ENCODE peak calls at places on chromosomes 1 and 21, in ten cellular contexts. One of them, this sample, is unnamed.

GRCh38 chr21:30714436-30714835 is 4.1 kb downstream of the KRTAP21-3 start:
- DNase-seq in mammary epithelial cell: peak
- DNase-seq in activated T-cell treated with anti-CD3 and anti-CD28 coated beads, Interleukin-2, amount 50 U/mL, for 4 hours: no peak
- DNase-seq in choroid plexus epithelial cell: no peak
- DNase-seq in heart right ventricle: no peak
- DNase-seq in T47D: no peak
- DNase-seq in omental fat pad: no peak
- DNase-seq in IMR-90: no peak
- DNase-seq in hepatocyte: no peak
- DNase-seq in stimulated activated CD4-positive, alpha-beta T cell treated with anti-CD3 and anti-CD28 coated beads, Interleukin-1b, Interleukin-23, amount 100 ng/mL, for 1 hour: no peak
- DNase-seq in this sample: no peak

GRCh38 chr1:184520343-184520742 is 133.5 kb downstream of the C1orf21 start:
- DNase-seq in hepatocyte: no peak
- DNase-seq in IMR-90: no peak
- DNase-seq in omental fat pad: no peak
- DNase-seq in activated T-cell treated with anti-CD3 and anti-CD28 coated beads, Interleukin-2, amount 50 U/mL, for 4 hours: no peak
- DNase-seq in choroid plexus epithelial cell: peak
- DNase-seq in mammary epithelial cell: no peak
- DNase-seq in stimulated activated CD4-positive, alpha-beta T cell treated with anti-CD3 and anti-CD28 coated beads, Interleukin-1b, Interleukin-23, amount 100 ng/mL, for 1 hour: no peak
- DNase-seq in heart right ventricle: no peak
- DNase-seq in T47D: no peak
- DNase-seq in this sample: no peak

GRCh38 chr21:21039624-21040023 is 41.4 kb downstream of the NCAM2 start:
- DNase-seq in T47D: no peak
- DNase-seq in stimulated activated CD4-positive, alpha-beta T cell treated with anti-CD3 and anti-CD28 coated beads, Interleukin-1b, Interleukin-23, amount 100 ng/mL, for 1 hour: no peak
- DNase-seq in mammary epithelial cell: no peak
- DNase-seq in hepatocyte: no peak
- DNase-seq in activated T-cell treated with anti-CD3 and anti-CD28 coated beads, Interleukin-2, amount 50 U/mL, for 4 hours: no peak
- DNase-seq in IMR-90: no peak
- DNase-seq in choroid plexus epithelial cell: no peak
- DNase-seq in omental fat pad: no peak
- DNase-seq in heart right ventricle: no peak
- DNase-seq in this sample: no peak

GRCh38 chr1:89563957-89564604 is 39.5 kb downstream of the LRRC8B start:
- DNase-seq in hepatocyte: no peak
- DNase-seq in choroid plexus epithelial cell: no peak
- DNase-seq in heart right ventricle: no peak
- DNase-seq in stimulated activated CD4-positive, alpha-beta T cell treated with anti-CD3 and anti-CD28 coated beads, Interleukin-1b, Interleukin-23, amount 100 ng/mL, for 1 hour: no peak
- DNase-seq in T47D: no peak
- DNase-seq in activated T-cell treated with anti-CD3 and anti-CD28 coated beads, Interleukin-2, amount 50 U/mL, for 4 hours: no peak
- DNase-seq in mammary epithelial cell: no peak
- DNase-seq in omental fat pad: no peak
- DNase-seq in IMR-90: no peak
- DNase-seq in this sample: no peak

GRCh38 chr1:176670853-176671252 is 207.9 kb downstream of the PAPPA2 start:
- DNase-seq in activated T-cell treated with anti-CD3 and anti-CD28 coated beads, Interleukin-2, amount 50 U/mL, for 4 hours: no peak
- DNase-seq in stimulated activated CD4-positive, alpha-beta T cell treated with anti-CD3 and anti-CD28 coated beads, Interleukin-1b, Interleukin-23, amount 100 ng/mL, for 1 hour: no peak
- DNase-seq in heart right ventricle: no peak
- DNase-seq in T47D: peak
- DNase-seq in omental fat pad: no peak
- DNase-seq in choroid plexus epithelial cell: no peak
- DNase-seq in hepatocyte: no peak
- DNase-seq in mammary epithelial cell: no peak
- DNase-seq in IMR-90: no peak
- DNase-seq in this sample: no peak

GRCh38 chr1:907611-908451 is 15.9 kb upstream of the SAMD11 start:
- DNase-seq in choroid plexus epithelial cell: no peak
- DNase-seq in heart right ventricle: no peak
- DNase-seq in activated T-cell treated with anti-CD3 and anti-CD28 coated beads, Interleukin-2, amount 50 U/mL, for 4 hours: no peak
- DNase-seq in IMR-90: no peak
- DNase-seq in stimulated activated CD4-positive, alpha-beta T cell treated with anti-CD3 and anti-CD28 coated beads, Interleukin-1b, Interleukin-23, amount 100 ng/mL, for 1 hour: no peak
- DNase-seq in omental fat pad: peak
- DNase-seq in hepatocyte: no peak
- DNase-seq in mammary epithelial cell: no peak
- DNase-seq in T47D: no peak
- DNase-seq in this sample: peak

GRCh38 chr1:154182342-154183044 is 9.4 kb downstream of the TPM3 start:
- DNase-seq in omental fat pad: peak
- DNase-seq in T47D: peak
- DNase-seq in stimulated activated CD4-positive, alpha-beta T cell treated with anti-CD3 and anti-CD28 coated beads, Interleukin-1b, Interleukin-23, amount 100 ng/mL, for 1 hour: no peak
- DNase-seq in hepatocyte: peak
- DNase-seq in heart right ventricle: peak
- DNase-seq in activated T-cell treated with anti-CD3 and anti-CD28 coated beads, Interleukin-2, amount 50 U/mL, for 4 hours: peak
- DNase-seq in choroid plexus epithelial cell: no peak
- DNase-seq in mammary epithelial cell: peak
- DNase-seq in IMR-90: peak
- DNase-seq in this sample: peak

GRCh38 chr1:231603598-231604275 is 22.9 kb upstream of the DISC1 start:
- DNase-seq in T47D: peak
- DNase-seq in choroid plexus epithelial cell: peak
- DNase-seq in mammary epithelial cell: peak
- DNase-seq in omental fat pad: no peak
- DNase-seq in hepatocyte: peak
- DNase-seq in IMR-90: peak
- DNase-seq in stimulated activated CD4-positive, alpha-beta T cell treated with anti-CD3 and anti-CD28 coated beads, Interleukin-1b, Interleukin-23, amount 100 ng/mL, for 1 hour: no peak
- DNase-seq in heart right ventricle: peak
- DNase-seq in activated T-cell treated with anti-CD3 and anti-CD28 coated beads, Interleukin-2, amount 50 U/mL, for 4 hours: no peak
- DNase-seq in this sample: peak

GRCh38 chr1:3065396-3065795 is 3.6 kb upstream of the PRDM16 start:
- DNase-seq in omental fat pad: no peak
- DNase-seq in activated T-cell treated with anti-CD3 and anti-CD28 coated beads, Interleukin-2, amount 50 U/mL, for 4 hours: no peak
- DNase-seq in mammary epithelial cell: no peak
- DNase-seq in stimulated activated CD4-positive, alpha-beta T cell treated with anti-CD3 and anti-CD28 coated beads, Interleukin-1b, Interleukin-23, amount 100 ng/mL, for 1 hour: no peak
- DNase-seq in hepatocyte: no peak
- DNase-seq in T47D: no peak
- DNase-seq in heart right ventricle: no peak
- DNase-seq in choroid plexus epithelial cell: no peak
- DNase-seq in IMR-90: no peak
- DNase-seq in this sample: peak

GRCh38 chr1:165871311-165872067 is 44.1 kb downstream of the UCK2 start:
- DNase-seq in mammary epithelial cell: peak
- DNase-seq in heart right ventricle: peak
- DNase-seq in T47D: peak
- DNase-seq in hepatocyte: peak
- DNase-seq in activated T-cell treated with anti-CD3 and anti-CD28 coated beads, Interleukin-2, amount 50 U/mL, for 4 hours: peak
- DNase-seq in omental fat pad: no peak
- DNase-seq in IMR-90: peak
- DNase-seq in stimulated activated CD4-positive, alpha-beta T cell treated with anti-CD3 and anti-CD28 coated beads, Interleukin-1b, Interleukin-23, amount 100 ng/mL, for 1 hour: no peak
- DNase-seq in choroid plexus epithelial cell: peak
- DNase-seq in this sample: peak

GRCh38 chr1:62437273-62437945 is 560 bp downstream of the USP1 start:
- DNase-seq in choroid plexus epithelial cell: peak
- DNase-seq in omental fat pad: no peak
- DNase-seq in stimulated activated CD4-positive, alpha-beta T cell treated with anti-CD3 and anti-CD28 coated beads, Interleukin-1b, Interleukin-23, amount 100 ng/mL, for 1 hour: no peak
- DNase-seq in activated T-cell treated with anti-CD3 and anti-CD28 coated beads, Interleukin-2, amount 50 U/mL, for 4 hours: no peak
- DNase-seq in hepatocyte: peak
- DNase-seq in heart right ventricle: no peak
- DNase-seq in T47D: no peak
- DNase-seq in mammary epithelial cell: no peak
- DNase-seq in IMR-90: no peak
- DNase-seq in this sample: peak

GRCh38 chr1:150765229-150765976 is at the start of gene CTSS:
- DNase-seq in omental fat pad: no peak
- DNase-seq in activated T-cell treated with anti-CD3 and anti-CD28 coated beads, Interleukin-2, amount 50 U/mL, for 4 hours: no peak
- DNase-seq in T47D: peak
- DNase-seq in hepatocyte: no peak
- DNase-seq in heart right ventricle: no peak
- DNase-seq in stimulated activated CD4-positive, alpha-beta T cell treated with anti-CD3 and anti-CD28 coated beads, Interleukin-1b, Interleukin-23, amount 100 ng/mL, for 1 hour: no peak
- DNase-seq in mammary epithelial cell: no peak
- DNase-seq in choroid plexus epithelial cell: peak
- DNase-seq in IMR-90: peak
- DNase-seq in this sample: no peak

GRCh38 chr1:57831624-57832023 is 407.8 kb upstream of the DAB1 start:
- DNase-seq in heart right ventricle: no peak
- DNase-seq in IMR-90: no peak
- DNase-seq in T47D: no peak
- DNase-seq in stimulated activated CD4-positive, alpha-beta T cell treated with anti-CD3 and anti-CD28 coated beads, Interleukin-1b, Interleukin-23, amount 100 ng/mL, for 1 hour: no peak
- DNase-seq in activated T-cell treated with anti-CD3 and anti-CD28 coated beads, Interleukin-2, amount 50 U/mL, for 4 hours: no peak
- DNase-seq in mammary epithelial cell: peak
- DNase-seq in omental fat pad: no peak
- DNase-seq in choroid plexus epithelial cell: peak
- DNase-seq in hepatocyte: no peak
- DNase-seq in this sample: no peak

GRCh38 chr1:170705981-170706380 is 42.0 kb downstream of the PRRX1 start:
- DNase-seq in IMR-90: peak
- DNase-seq in choroid plexus epithelial cell: peak
- DNase-seq in omental fat pad: no peak
- DNase-seq in heart right ventricle: no peak
- DNase-seq in mammary epithelial cell: no peak
- DNase-seq in T47D: no peak
- DNase-seq in activated T-cell treated with anti-CD3 and anti-CD28 coated beads, Interleukin-2, amount 50 U/mL, for 4 hours: no peak
- DNase-seq in stimulated activated CD4-positive, alpha-beta T cell treated with anti-CD3 and anti-CD28 coated beads, Interleukin-1b, Interleukin-23, amount 100 ng/mL, for 1 hour: no peak
- DNase-seq in hepatocyte: no peak
- DNase-seq in this sample: no peak

GRCh38 chr1:56157477-56157876 is 421.9 kb downstream of the PLPP3 start:
- DNase-seq in stimulated activated CD4-positive, alpha-beta T cell treated with anti-CD3 and anti-CD28 coated beads, Interleukin-1b, Interleukin-23, amount 100 ng/mL, for 1 hour: no peak
- DNase-seq in hepatocyte: no peak
- DNase-seq in omental fat pad: no peak
- DNase-seq in activated T-cell treated with anti-CD3 and anti-CD28 coated beads, Interleukin-2, amount 50 U/mL, for 4 hours: no peak
- DNase-seq in T47D: no peak
- DNase-seq in mammary epithelial cell: no peak
- DNase-seq in choroid plexus epithelial cell: no peak
- DNase-seq in IMR-90: no peak
- DNase-seq in heart right ventricle: no peak
- DNase-seq in this sample: no peak

GRCh38 chr1:235878082-235878781 is 11.5 kb upstream of the LYST start:
- DNase-seq in hepatocyte: no peak
- DNase-seq in omental fat pad: no peak
- DNase-seq in choroid plexus epithelial cell: no peak
- DNase-seq in stimulated activated CD4-positive, alpha-beta T cell treated with anti-CD3 and anti-CD28 coated beads, Interleukin-1b, Interleukin-23, amount 100 ng/mL, for 1 hour: no peak
- DNase-seq in heart right ventricle: peak
- DNase-seq in T47D: no peak
- DNase-seq in mammary epithelial cell: peak
- DNase-seq in activated T-cell treated with anti-CD3 and anti-CD28 coated beads, Interleukin-2, amount 50 U/mL, for 4 hours: no peak
- DNase-seq in IMR-90: no peak
- DNase-seq in this sample: no peak

GRCh38 chr1:218925777-218926176 is 247.9 kb upstream of the LYPLAL1 start:
- DNase-seq in mammary epithelial cell: no peak
- DNase-seq in heart right ventricle: no peak
- DNase-seq in choroid plexus epithelial cell: no peak
- DNase-seq in hepatocyte: no peak
- DNase-seq in IMR-90: no peak
- DNase-seq in omental fat pad: no peak
- DNase-seq in stimulated activated CD4-positive, alpha-beta T cell treated with anti-CD3 and anti-CD28 coated beads, Interleukin-1b, Interleukin-23, amount 100 ng/mL, for 1 hour: no peak
- DNase-seq in activated T-cell treated with anti-CD3 and anti-CD28 coated beads, Interleukin-2, amount 50 U/mL, for 4 hours: no peak
- DNase-seq in T47D: no peak
- DNase-seq in this sample: no peak

GRCh38 chr1:2272686-2273400 is 44.7 kb downstream of the SKI start:
- DNase-seq in activated T-cell treated with anti-CD3 and anti-CD28 coated beads, Interleukin-2, amount 50 U/mL, for 4 hours: no peak
- DNase-seq in heart right ventricle: no peak
- DNase-seq in T47D: no peak
- DNase-seq in mammary epithelial cell: no peak
- DNase-seq in stimulated activated CD4-positive, alpha-beta T cell treated with anti-CD3 and anti-CD28 coated beads, Interleukin-1b, Interleukin-23, amount 100 ng/mL, for 1 hour: no peak
- DNase-seq in hepatocyte: no peak
- DNase-seq in omental fat pad: no peak
- DNase-seq in choroid plexus epithelial cell: no peak
- DNase-seq in IMR-90: no peak
- DNase-seq in this sample: no peak

GRCh38 chr1:40383488-40384412 is 10.2 kb downstream of the SMAP2 start:
- DNase-seq in hepatocyte: no peak
- DNase-seq in choroid plexus epithelial cell: peak
- DNase-seq in IMR-90: peak
- DNase-seq in activated T-cell treated with anti-CD3 and anti-CD28 coated beads, Interleukin-2, amount 50 U/mL, for 4 hours: no peak
- DNase-seq in omental fat pad: no peak
- DNase-seq in stimulated activated CD4-positive, alpha-beta T cell treated with anti-CD3 and anti-CD28 coated beads, Interleukin-1b, Interleukin-23, amount 100 ng/mL, for 1 hour: no peak
- DNase-seq in mammary epithelial cell: no peak
- DNase-seq in heart right ventricle: no peak
- DNase-seq in T47D: no peak
- DNase-seq in this sample: no peak

GRCh38 chr1:17875171-17875881 is 120.2 kb downstream of the ACTL8 start:
- DNase-seq in omental fat pad: no peak
- DNase-seq in mammary epithelial cell: peak
- DNase-seq in T47D: no peak
- DNase-seq in IMR-90: peak
- DNase-seq in hepatocyte: no peak
- DNase-seq in activated T-cell treated with anti-CD3 and anti-CD28 coated beads, Interleukin-2, amount 50 U/mL, for 4 hours: no peak
- DNase-seq in choroid plexus epithelial cell: peak
- DNase-seq in stimulated activated CD4-positive, alpha-beta T cell treated with anti-CD3 and anti-CD28 coated beads, Interleukin-1b, Interleukin-23, amount 100 ng/mL, for 1 hour: no peak
- DNase-seq in heart right ventricle: no peak
- DNase-seq in this sample: no peak

GRCh38 chr1:151535326-151536271 is 4.5 kb upstream of the TUFT1 start:
- DNase-seq in IMR-90: peak
- DNase-seq in hepatocyte: no peak
- DNase-seq in T47D: no peak
- DNase-seq in mammary epithelial cell: no peak
- DNase-seq in activated T-cell treated with anti-CD3 and anti-CD28 coated beads, Interleukin-2, amount 50 U/mL, for 4 hours: no peak
- DNase-seq in omental fat pad: no peak
- DNase-seq in choroid plexus epithelial cell: no peak
- DNase-seq in stimulated activated CD4-positive, alpha-beta T cell treated with anti-CD3 and anti-CD28 coated beads, Interleukin-1b, Interleukin-23, amount 100 ng/mL, for 1 hour: no peak
- DNase-seq in heart right ventricle: no peak
- DNase-seq in this sample: no peak

GRCh38 chr1:152185544-152186391 is 26.7 kb upstream of the RPTN start:
- DNase-seq in mammary epithelial cell: peak
- DNase-seq in IMR-90: peak
- DNase-seq in hepatocyte: peak
- DNase-seq in omental fat pad: no peak
- DNase-seq in activated T-cell treated with anti-CD3 and anti-CD28 coated beads, Interleukin-2, amount 50 U/mL, for 4 hours: no peak
- DNase-seq in heart right ventricle: peak
- DNase-seq in stimulated activated CD4-positive, alpha-beta T cell treated with anti-CD3 and anti-CD28 coated beads, Interleukin-1b, Interleukin-23, amount 100 ng/mL, for 1 hour: peak
- DNase-seq in choroid plexus epithelial cell: peak
- DNase-seq in T47D: peak
- DNase-seq in this sample: peak

GRCh38 chr1:10046356-10047085 is 13.8 kb downstream of the UBE4B start:
- DNase-seq in T47D: no peak
- DNase-seq in mammary epithelial cell: no peak
- DNase-seq in activated T-cell treated with anti-CD3 and anti-CD28 coated beads, Interleukin-2, amount 50 U/mL, for 4 hours: no peak
- DNase-seq in stimulated activated CD4-positive, alpha-beta T cell treated with anti-CD3 and anti-CD28 coated beads, Interleukin-1b, Interleukin-23, amount 100 ng/mL, for 1 hour: no peak
- DNase-seq in omental fat pad: no peak
- DNase-seq in heart right ventricle: no peak
- DNase-seq in choroid plexus epithelial cell: peak
- DNase-seq in IMR-90: no peak
- DNase-seq in hepatocyte: no peak
- DNase-seq in this sample: no peak

GRCh38 chr1:228697209-228698016 is 37.9 kb upstream of the RHOU start:
- DNase-seq in choroid plexus epithelial cell: peak
- DNase-seq in mammary epithelial cell: peak
- DNase-seq in omental fat pad: peak
- DNase-seq in activated T-cell treated with anti-CD3 and anti-CD28 coated beads, Interleukin-2, amount 50 U/mL, for 4 hours: no peak
- DNase-seq in hepatocyte: peak
- DNase-seq in IMR-90: peak
- DNase-seq in T47D: peak
- DNase-seq in stimulated activated CD4-positive, alpha-beta T cell treated with anti-CD3 and anti-CD28 coated beads, Interleukin-1b, Interleukin-23, amount 100 ng/mL, for 1 hour: no peak
- DNase-seq in heart right ventricle: peak
- DNase-seq in this sample: no peak

This sample was measured in activated effector memory CD4-positive, alpha-beta T cell treated with anti-CD3 and anti-CD28 coated beads, Interleukin-2, amount 50 U/mL, for 16 hours.